ENCODE peak calls at places on chromosome 21, in nine cellular contexts. X is lower leg skin, D is astrocyte of the spinal cord, U is Daoy, A is EH, T is NCI-H748 treated with DMSO at 0.1 percent for 48 hours, G is NCI-H774, E is hepatic stellate cell, I is fibroblast of lung. C is an unnamed sample.

GRCh38 chr21:16302851-16303282 is 573.1 kb downstream of the USP25 start:
- DNase-seq in T (no peak), G (peak; percentile 23), A (peak; percentile 5), D (peak; percentile 79), U (no peak), I (peak; percentile 95), X (peak; percentile 40), E (peak; percentile 40), C (no peak)

GRCh38 chr21:34116569-34116968 is 43.2 kb downstream of the MRPS6 start:
- DNase-seq in G (no peak), U (no peak), X (no peak), T (no peak), D (no peak), E (no peak), A (no peak), I (no peak), C (no peak)

GRCh38 chr21:38913120-38913975 is 107.6 kb downstream of the ETS2 start:
- DNase-seq in A (peak; percentile 28), X (peak; percentile 62), G (peak; percentile 82), I (peak; percentile 76), T (no peak), U (peak; percentile 72), E (peak; percentile 44), D (peak; percentile 74), C (peak; percentile 85)

GRCh38 chr21:46012154-46012553 is 30.6 kb downstream of the COL6A1 start:
- DNase-seq in T (no peak), D (no peak), G (no peak), E (no peak), A (no peak), U (no peak), X (no peak), I (no peak), C (no peak)

GRCh38 chr21:26170471-26171309 is at the start of gene APP:
- DNase-seq in I (peak; percentile 71), E (peak; percentile 94), D (peak; percentile 75), X (peak; percentile 76), G (peak; percentile 77), T (peak; percentile 38), A (peak; percentile 81), U (peak; percentile 90), C (peak; percentile 62)

GRCh38 chr21:35048183-35048601 is 910 bp downstream of the RUNX1 start:
- DNase-seq in T (no peak), A (peak; percentile 77), D (no peak), G (no peak), X (no peak), E (no peak), U (peak; percentile 67), I (peak; percentile 43), C (no peak)

GRCh38 chr21:37800496-37801061 is 115.7 kb downstream of the KCNJ6 start:
- DNase-seq in T (no peak), U (peak; percentile 21), E (no peak), X (no peak), A (no peak), D (no peak), G (no peak), I (no peak), C (no peak)

GRCh38 chr21:29299906-29300546 is 1.3 kb downstream of the BACH1 start:
- DNase-seq in D (peak; percentile 95), I (peak; percentile 98), G (peak; percentile 49), A (peak; percentile 93), E (peak; percentile 56), X (peak; percentile 64), T (no peak), U (peak; percentile 93), C (peak; percentile 86)

GRCh38 chr21:34335316-34335715 is 28.5 kb upstream of the KCNE2 start:
- DNase-seq in X (peak; percentile 59), G (peak; percentile 68), U (no peak), I (peak; percentile 70), E (no peak), D (no peak), A (peak; percentile 74), T (peak; percentile 36), C (no peak)

GRCh38 chr21:15755125-15755524 is 25.3 kb downstream of the USP25 start:
- DNase-seq in X (no peak), E (no peak), U (no peak), T (no peak), A (no peak), I (peak; percentile 24), G (no peak), D (no peak), C (no peak)

GRCh38 chr21:39612233-39613028 is at the start of gene B3GALT5:
- DNase-seq in A (peak; percentile 27), U (peak; percentile 74), G (no peak), D (peak; percentile 32), I (peak; percentile 72), T (no peak), E (no peak), X (no peak), C (peak; percentile 27)

GRCh38 chr21:16347223-16347622 is 617.4 kb downstream of the USP25 start:
- DNase-seq in I (no peak), X (no peak), E (no peak), A (no peak), U (no peak), G (no peak), D (no peak), T (no peak), C (no peak)

GRCh38 chr21:46386726-46387073 is 62.7 kb downstream of the PCNT start:
- DNase-seq in T (no peak), D (no peak), U (no peak), A (no peak), X (no peak), E (no peak), G (no peak), I (no peak), C (no peak)

GRCh38 chr21:45920824-45921600 is 60.6 kb upstream of the COL6A1 start:
- DNase-seq in G (no peak), I (no peak), E (no peak), T (no peak), X (no peak), A (peak; percentile 11), D (no peak), U (no peak), C (no peak)

GRCh38 chr21:42580793-42581201 is 67.1 kb downstream of the SLC37A1 start:
- DNase-seq in I (no peak), A (no peak), X (no peak), E (no peak), T (no peak), D (no peak), G (no peak), U (no peak), C (no peak)

GRCh38 chr21:44909719-44910118 is 11.0 kb downstream of the ITGB2 start:
- DNase-seq in A (no peak), U (no peak), X (no peak), D (no peak), I (no peak), E (no peak), T (no peak), G (no peak), C (no peak)

GRCh38 chr21:29849735-29850176 is 90.0 kb downstream of the GRIK1 start:
- DNase-seq in I (peak; percentile 43), D (peak; percentile 62), G (peak; percentile 28), U (peak; percentile 61), T (peak; percentile 19), A (peak; percentile 72), X (peak; percentile 27), E (peak; percentile 23), C (no peak)

GRCh38 chr21:42493109-42494060 is 2.6 kb downstream of the RSPH1 start:
- DNase-seq in D (no peak), U (no peak), A (no peak), E (no peak), X (no peak), I (no peak), T (no peak), G (no peak), C (no peak)

GRCh38 chr21:45104560-45104959 is 30.2 kb downstream of the ADARB1 start:
- DNase-seq in E (no peak), D (no peak), G (no peak), X (no peak), I (no peak), U (peak; percentile 78), T (no peak), A (no peak), C (no peak)

GRCh38 chr21:45386728-45387371 is 18.1 kb upstream of the COL18A1 start:
- DNase-seq in A (peak; percentile 99), T (no peak), G (no peak), U (peak; percentile 87), X (peak; percentile 53), E (peak; percentile 94), D (peak; percentile 94), I (peak; percentile 90), C (no peak)

GRCh38 chr21:40622531-40622930 is 224.4 kb downstream of the DSCAM start:
- DNase-seq in U (peak; percentile 43), A (peak; percentile 11), E (no peak), X (no peak), T (peak; percentile 91), I (peak; percentile 70), G (no peak), D (no peak), C (no peak)

GRCh38 chr21:27261676-27262075 is 294.8 kb upstream of the ADAMTS5 start:
- DNase-seq in A (no peak), D (no peak), I (no peak), U (no peak), X (no peak), T (no peak), E (no peak), G (no peak), C (no peak)

GRCh38 chr21:21612446-21612845 is 614.2 kb downstream of the NCAM2 start:
- DNase-seq in T (no peak), D (peak; percentile 91), U (no peak), G (no peak), A (peak; percentile 70), I (peak; percentile 95), E (peak; percentile 1), X (no peak), C (no peak)

GRCh38 chr21:41507521-41508414 is at the start of gene TMPRSS2:
- DNase-seq in I (no peak), X (no peak), G (no peak), A (no peak), E (no peak), T (no peak), U (peak; percentile 54), D (no peak), C (no peak)

GRCh38 chr21:39003982-39004775 is 179.1 kb downstream of the PSMG1 start:
- DNase-seq in G (peak; percentile 22), U (peak; percentile 38), D (no peak), I (peak; percentile 39), E (peak; percentile 83), A (peak; percentile 74), T (peak; percentile 6), X (no peak), C (no peak)

GRCh38 chr21:46157396-46157986 is 2.1 kb upstream of the FTCD start:
- DNase-seq in I (no peak), X (no peak), G (no peak), E (no peak), A (no peak), T (no peak), D (no peak), U (peak; percentile 2), C (no peak)

GRCh38 chr21:15837603-15838002 is 107.8 kb downstream of the USP25 start:
- DNase-seq in X (no peak), E (peak; percentile 2), U (no peak), T (no peak), I (peak; percentile 28), D (peak; percentile 30), A (peak; percentile 50), G (no peak), C (no peak)

GRCh38 chr21:24899138-24899537 is 708.1 kb downstream of the MRPL39 start:
- DNase-seq in U (no peak), T (no peak), X (no peak), D (no peak), I (no peak), G (no peak), E (no peak), A (no peak), C (no peak)

GRCh38 chr21:17089121-17089520 is 423.7 kb upstream of the CXADR start:
- DNase-seq in A (no peak), X (no peak), D (peak; percentile 65), I (no peak), G (no peak), U (no peak), T (no peak), E (no peak), C (no peak)

GRCh38 chr21:35217504-35218060 is 168.5 kb upstream of the RUNX1 start:
- DNase-seq in T (no peak), I (peak; percentile 95), E (peak; percentile 57), A (peak; percentile 95), D (peak; percentile 79), U (peak; percentile 91), X (no peak), G (no peak), C (peak; percentile 52)

GRCh38 chr21:45012661-45013270 is 61.6 kb upstream of the ADARB1 start:
- DNase-seq in X (no peak), A (no peak), U (no peak), E (no peak), I (no peak), D (no peak), G (no peak), T (no peak), C (no peak)